ENCODE peak calls at places on chromosomes 11 and 22, in six cellular contexts. W, E, S, M, Z and Y are unnamed samples.

GRCh38 chr11:19921976-19922688 is 209.5 kb downstream of the NAV2 start:
- DNase-seq in S (no peak), Z (no peak), W (no peak), M (no peak), E (no peak), Y (no peak)

GRCh38 chr11:107157146-107157808 is 139.0 kb upstream of the GUCY1A2 start:
- DNase-seq in M (no peak), W (no peak), E (no peak), Z (no peak), S (no peak), Y (no peak)

GRCh38 chr11:75549370-75549958 is 12.6 kb upstream of the SERPINH1 start:
- DNase-seq in W (no peak), S (no peak), E (no peak), M (no peak), Z (no peak), Y (no peak)

GRCh38 chr11:117985953-117986887 is at the start of gene IL10RA:
- DNase-seq in E (peak), W (peak), M (peak), S (peak), Z (peak), Y (peak)

GRCh38 chr11:4531666-4532065 is 13.3 kb upstream of the OR52M1 start:
- DNase-seq in W (no peak), Z (no peak), S (no peak), M (peak), E (no peak), Y (peak)

GRCh38 chr11:26199341-26199740 is 132.6 kb upstream of the ANO3 start:
- DNase-seq in E (no peak), S (no peak), Z (no peak), W (peak), M (no peak), Y (no peak)

GRCh38 chr11:35584321-35584720 is 33.9 kb upstream of the FJX1 start:
- DNase-seq in W (peak), M (no peak), Z (no peak), E (no peak), S (no peak), Y (no peak)

GRCh38 chr11:44618561-44619425 is 53.3 kb downstream of the CD82 start:
- DNase-seq in E (no peak), W (no peak), M (no peak), S (peak), Z (no peak), Y (no peak)

GRCh38 chr11:70111269-70112016 is 33.3 kb downstream of the ANO1 start:
- DNase-seq in W (peak), Z (peak), M (peak), E (no peak), S (no peak), Y (peak)

GRCh38 chr11:117830674-117831351 is 6.3 kb upstream of the FXYD2 start:
- DNase-seq in W (no peak), Z (no peak), E (no peak), S (peak), M (no peak), Y (no peak)

GRCh38 chr11:72263363-72263762 is 19.4 kb upstream of the PHOX2A start:
- DNase-seq in Z (peak), E (no peak), W (peak), S (no peak), M (no peak), Y (no peak)

GRCh38 chr11:3659595-3660515 is 11.3 kb downstream of the CHRNA10 start:
- DNase-seq in M (no peak), W (no peak), Z (no peak), E (no peak), S (no peak), Y (no peak)

GRCh38 chr22:41687901-41688364 is 734 bp downstream of the SNU13 start:
- DNase-seq in E (no peak), S (no peak), Z (peak), M (no peak), W (peak), Y (no peak)

GRCh38 chr11:122120096-122120495 is 4.1 kb upstream of the BLID start:
- DNase-seq in W (no peak), Z (no peak), M (no peak), S (no peak), E (no peak), Y (no peak)

GRCh38 chr11:63769044-63769718 is 606 bp upstream of the ZFTA start:
- DNase-seq in S (peak), Z (peak), M (peak), E (no peak), W (no peak), Y (no peak)

GRCh38 chr11:124069429-124070401 is 28.6 kb upstream of the OR10G7 start:
- DNase-seq in E (no peak), Z (peak), M (peak), S (peak), W (peak), Y (peak)

GRCh38 chr11:75233688-75234295 is 6.8 kb upstream of the TPBGL start:
- DNase-seq in M (peak), S (peak), E (no peak), Z (peak), W (peak), Y (peak)

GRCh38 chr11:17979770-17980371 is 33.0 kb downstream of the SERGEF start:
- DNase-seq in E (peak), S (peak), W (peak), M (peak), Z (peak), Y (peak)

GRCh38 chr11:27626269-27626937 is 73.9 kb downstream of the BDNF start:
- DNase-seq in Z (no peak), S (no peak), M (no peak), E (no peak), W (no peak), Y (no peak)

GRCh38 chr11:12785901-12786300 is 111.7 kb downstream of the TEAD1 start:
- DNase-seq in W (no peak), E (no peak), M (no peak), Z (no peak), S (no peak), Y (no peak)

GRCh38 chr22:37112084-37112728 is 2.7 kb upstream of the TMPRSS6 start:
- DNase-seq in W (no peak), E (no peak), Z (no peak), M (no peak), S (no peak), Y (peak)

GRCh38 chr11:36436084-36436483 is 74.0 kb downstream of the TRAF6 start:
- DNase-seq in W (no peak), M (no peak), E (no peak), S (no peak), Z (no peak), Y (no peak)

GRCh38 chr11:61791737-61792309 is 576 bp downstream of the TMEM258 start:
- DNase-seq in S (no peak), Z (peak), W (peak), E (peak), M (peak), Y (peak)

GRCh38 chr11:18802381-18803257 is 11.0 kb upstream of the PTPN5 start:
- DNase-seq in E (peak), S (peak), W (peak), Z (peak), M (peak), Y (peak)

GRCh38 chr22:36077261-36077660 is 48.6 kb upstream of the RBFOX2 start:
- DNase-seq in E (no peak), S (no peak), Z (no peak), W (peak), M (no peak), Y (no peak)

GRCh38 chr11:70078095-70078795 is at the start of gene ANO1:
- DNase-seq in M (peak), W (peak), Z (peak), E (no peak), S (peak), Y (no peak)

GRCh38 chr11:57094206-57094940 is 87.4 kb upstream of the LRRC55 start:
- DNase-seq in W (peak), M (no peak), E (no peak), S (no peak), Z (no peak), Y (no peak)

GRCh38 chr22:36386351-36386899 is 1.3 kb downstream of the MYH9 start:
- DNase-seq in M (no peak), E (no peak), Z (peak), S (no peak), W (no peak), Y (no peak)

DNA sequence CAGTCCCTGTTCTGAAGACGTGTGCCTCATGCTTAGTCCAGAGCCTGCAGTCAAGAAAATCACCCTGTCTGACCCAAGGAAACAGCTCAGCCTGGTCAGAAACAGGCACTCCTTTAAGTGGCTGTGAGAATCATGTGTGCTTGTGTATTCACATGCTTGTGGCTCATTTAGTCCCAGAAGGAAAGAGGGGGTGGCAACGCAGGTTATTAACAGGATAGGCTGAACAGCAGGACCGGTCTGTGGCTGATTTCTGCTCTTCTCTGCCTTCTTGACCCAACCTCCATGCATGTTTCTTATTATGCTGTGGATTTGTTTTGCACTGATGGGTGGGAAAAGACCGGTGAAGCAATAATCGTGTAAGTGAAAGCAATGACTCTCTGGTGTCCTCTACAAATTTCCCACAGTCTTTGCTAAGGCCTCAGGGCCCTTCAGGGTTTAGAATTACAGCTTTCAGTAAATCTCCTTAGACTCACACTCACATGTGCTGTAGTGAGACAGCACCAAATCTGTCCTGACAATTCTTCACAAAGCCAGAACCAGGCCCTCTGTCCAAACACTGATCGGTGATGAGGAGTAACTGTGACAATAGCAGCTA is 288.1 kb downstream of the ETS1 start:
- DNase-seq in Z (no peak), M (no peak), S (no peak), E (no peak), W (peak), Y (no peak)
- TF ChIP-seq USF2 in Z (no peak), M (no peak), S (no peak), E (no peak), W (no peak), Y (no peak)

GRCh38 chr11:66016793-66017177 is 5.0 kb downstream of the CST6 start:
- DNase-seq in S (no peak), Z (no peak), M (no peak), E (no peak), W (no peak), Y (no peak)

GRCh38 chr11:66013762-66014100 is 1.9 kb downstream of the CST6 start:
- DNase-seq in Z (no peak), S (no peak), M (no peak), W (no peak), E (no peak), Y (no peak)

GRCh38 chr11:66015936-66016792 is 4.4 kb downstream of the CST6 start:
- DNase-seq in M (no peak), Z (no peak), S (no peak), W (no peak), E (no peak), Y (no peak)

GRCh38 chr11:66017354-66017753 is 5.5 kb downstream of the CST6 start:
- DNase-seq in W (no peak), M (no peak), E (no peak), S (no peak), Z (peak), Y (no peak)

GRCh38 chr11:66015094-66015881 is 3.5 kb downstream of the CST6 start:
- DNase-seq in W (no peak), E (no peak), S (no peak), Z (no peak), M (no peak), Y (no peak)
- TF ChIP-seq USF2 in W (no peak), E (no peak), S (no peak), Z (no peak), M (no peak), Y (no peak)

GRCh38 chr11:134740590-134741342 is 328.7 kb upstream of the B3GAT1 start:
- DNase-seq in M (no peak), E (no peak), W (no peak), Z (no peak), S (no peak), Y (no peak)
- TF ChIP-seq USF2 in M (no peak), E (no peak), W (no peak), Z (no peak), S (no peak), Y (no peak)

GRCh38 chr11:94730153-94730552 is 38.0 kb upstream of the AMOTL1 start:
- DNase-seq in Z (no peak), E (no peak), M (no peak), W (no peak), S (no peak), Y (no peak)

GRCh38 chr11:94731921-94732601 is 36.1 kb upstream of the AMOTL1 start:
- DNase-seq in Z (peak), S (no peak), E (peak), M (no peak), W (peak), Y (no peak)

GRCh38 chr11:94735907-94736306 is 32.2 kb upstream of the AMOTL1 start:
- DNase-seq in W (no peak), Z (no peak), M (no peak), E (no peak), S (no peak), Y (no peak)

GRCh38 chr11:94734563-94735275 is 33.4 kb upstream of the AMOTL1 start:
- DNase-seq in E (no peak), Z (peak), S (peak), M (peak), W (no peak), Y (no peak)

DNA sequence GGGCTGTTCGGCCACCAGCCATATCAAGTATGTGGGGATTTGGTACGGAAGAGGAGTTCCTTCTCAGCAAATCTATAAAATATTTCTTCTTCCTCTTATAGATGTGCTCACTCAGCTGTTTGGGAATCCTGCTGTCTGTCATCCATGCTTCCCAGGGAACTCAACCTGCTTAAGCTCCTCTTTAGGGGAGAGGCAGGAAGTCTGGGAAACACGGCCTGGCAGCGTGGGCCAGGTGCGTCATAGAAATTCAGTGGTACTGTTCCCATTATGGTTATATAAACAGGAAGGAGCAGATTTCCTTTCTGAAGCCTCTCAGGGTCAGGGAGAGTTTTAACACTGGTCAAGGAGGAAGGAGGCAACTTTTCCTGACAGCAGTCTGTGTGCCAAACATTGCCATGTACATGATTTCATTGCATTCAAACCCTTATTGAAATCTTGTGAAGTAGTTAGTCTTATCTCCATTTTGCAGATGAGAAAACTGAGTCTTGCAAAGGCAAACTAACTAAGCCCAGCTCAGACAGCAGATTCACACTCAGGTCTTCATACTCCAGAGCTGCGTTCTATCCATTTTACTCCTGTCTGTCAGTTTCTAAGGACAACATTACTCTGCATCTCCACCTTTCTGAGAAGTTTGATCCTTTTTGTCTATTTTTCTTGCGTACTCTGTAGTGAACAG is 35.4 kb upstream of the AMOTL1 start:
- DNase-seq in Z (peak), E (no peak), S (no peak), M (no peak), W (peak), Y (no peak)
- TF ChIP-seq USF2 in Z (no peak), E (no peak), S (no peak), M (no peak), W (no peak), Y (no peak)

DNA sequence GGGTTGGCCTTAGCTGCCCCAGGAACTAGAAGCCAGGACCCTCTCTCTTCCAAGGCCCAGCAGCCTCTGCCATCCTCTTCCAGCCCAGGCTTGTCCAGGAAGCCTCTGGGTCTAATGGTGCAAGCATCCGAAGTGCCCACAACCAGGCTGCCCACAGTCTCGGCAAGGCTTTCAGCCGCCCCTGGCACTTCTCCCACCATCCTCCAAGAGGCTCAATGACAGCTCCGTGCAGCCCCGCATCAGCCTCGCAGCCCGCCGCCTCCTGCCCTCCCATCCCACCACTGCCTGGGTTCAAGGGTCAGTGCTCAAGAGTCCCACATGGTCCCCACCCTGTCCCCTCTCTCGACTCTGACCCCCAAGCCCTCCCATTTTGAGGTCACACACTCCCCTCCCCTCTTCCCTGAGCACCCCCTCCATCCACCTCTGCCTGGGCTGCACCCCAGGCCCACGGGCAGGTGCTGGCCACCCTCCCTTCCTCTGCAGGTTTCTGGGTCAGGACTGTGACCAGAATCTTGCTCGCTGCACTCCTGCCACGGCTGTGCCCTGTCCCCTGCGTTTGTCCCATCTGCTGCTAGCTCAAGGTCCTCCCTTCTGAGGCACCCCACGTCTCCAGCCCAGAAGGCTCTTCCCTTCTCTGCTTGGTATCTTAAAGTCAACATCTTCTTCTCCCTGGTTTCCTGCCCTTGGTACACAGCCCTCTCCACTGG is 17.2 kb downstream of the IFITM10 start:
- DNase-seq in E (no peak), W (no peak), Z (no peak), M (no peak), S (no peak), Y (no peak)
- TF ChIP-seq USF2 in E (no peak), W (no peak), Z (no peak), M (no peak), S (no peak), Y (no peak)

GRCh38 chr11:110298298-110298765 is 1.9 kb upstream of the RDX start:
- DNase-seq in W (no peak), S (no peak), Z (no peak), E (no peak), M (no peak), Y (peak)
- TF ChIP-seq USF2 in W (no peak), S (no peak), Z (no peak), E (no peak), M (no peak), Y (no peak)

DNA sequence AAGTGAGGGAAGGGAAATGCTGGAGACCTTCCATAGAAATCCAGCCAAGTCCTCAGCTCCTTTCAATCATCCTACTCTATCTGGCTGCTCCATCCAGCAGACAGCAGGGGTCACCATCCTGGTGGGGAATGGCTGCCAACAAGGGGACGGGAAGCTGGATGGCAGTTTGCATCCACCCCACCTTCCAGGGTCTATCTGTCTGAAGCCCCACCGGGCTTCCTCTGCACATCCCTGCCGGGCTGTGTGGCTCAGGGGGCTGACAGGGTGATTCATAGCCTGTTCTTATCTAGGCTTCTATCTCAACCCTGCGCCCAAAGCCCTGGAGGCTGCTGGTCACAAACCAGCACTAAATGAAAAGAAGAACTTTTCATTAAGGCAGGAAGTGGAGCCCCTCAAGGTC is 1.1 kb downstream of the SYTL2 start:
- DNase-seq in M (peak), S (peak), W (no peak), E (no peak), Z (peak), Y (peak)
- TF ChIP-seq USF2 in M (no peak), S (no peak), W (no peak), E (no peak), Z (no peak), Y (no peak)

GRCh38 chr11:102626686-102627085 is 1.6 kb upstream of the MMP20 start:
- DNase-seq in Z (no peak), S (no peak), W (peak), E (no peak), M (no peak), Y (no peak)

GRCh38 chr11:102630598-102631448 is 5.7 kb upstream of the MMP20 start:
- DNase-seq in W (no peak), Z (no peak), S (no peak), M (no peak), E (no peak), Y (no peak)

GRCh38 chr11:102633385-102634026 is 8.4 kb upstream of the MMP20 start:
- DNase-seq in S (no peak), W (no peak), E (no peak), Z (no peak), M (no peak), Y (no peak)

GRCh38 chr11:102637731-102638130 is 12.6 kb upstream of the MMP20 start:
- DNase-seq in E (no peak), W (no peak), S (no peak), M (no peak), Z (no peak), Y (no peak)

DNA sequence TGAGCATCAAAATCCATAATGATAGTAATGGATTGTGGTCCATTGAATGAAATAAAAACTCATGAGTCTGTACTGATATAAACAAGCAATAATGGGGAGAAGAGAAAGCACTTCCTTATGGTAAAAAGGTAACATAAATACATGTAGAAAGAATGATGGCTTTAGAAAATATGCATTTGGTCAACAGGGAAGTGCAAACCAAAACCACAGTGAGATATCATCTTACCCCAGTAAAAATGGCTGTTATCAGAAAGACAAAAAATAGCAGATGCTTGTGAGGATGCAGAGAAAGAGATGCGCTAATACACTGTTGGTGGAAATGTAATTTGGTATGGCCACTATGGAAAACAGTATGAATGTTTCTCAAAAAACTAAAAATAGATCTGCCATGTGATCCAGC is 6.9 kb upstream of the MMP20 start:
- DNase-seq in E (no peak), M (no peak), W (peak), Z (no peak), S (no peak), Y (no peak)
- TF ChIP-seq USF2 in E (no peak), M (no peak), W (no peak), Z (no peak), S (no peak), Y (no peak)